ENCODE peak calls at places on chromosomes 6 and 20, in eight cellular contexts. D is A549, I is caudate nucleus, G is G401, A is left ventricle myocardium inferior, H is neuronal stem cell, C is myocyte, O is ELR. T is an unnamed sample.

GRCh38 chr6:138857792-138858191 is 61.9 kb downstream of the ECT2L start:
- DNase-seq in I (no peak), A (no peak), H (no peak), G (no peak), D (no peak), O (no peak), C (no peak), T (no peak)

GRCh38 chr6:156877126-156877863 is 100.1 kb downstream of the ARID1B start:
- DNase-seq in A (peak), H (no peak), G (no peak), I (no peak), D (no peak), C (no peak), O (no peak), T (no peak)

GRCh38 chr20:63317601-63318291 is 24.8 kb downstream of the COL20A1 start:
- DNase-seq in C (no peak), H (no peak), I (no peak), G (no peak), O (no peak), D (no peak), A (no peak), T (no peak)

GRCh38 chr6:43454290-43455033 is 886 bp downstream of the DLK2 start:
- DNase-seq in H (peak), C (peak), A (peak), I (peak), G (peak), O (peak), D (peak), T (peak)

GRCh38 chr6:12208190-12208589 is 82.0 kb upstream of the EDN1 start:
- DNase-seq in I (no peak), G (no peak), O (peak), H (no peak), C (no peak), A (peak), D (peak), T (peak)

GRCh38 chr6:85005494-85005893 is 241.1 kb upstream of the TBX18 start:
- DNase-seq in I (no peak), A (no peak), O (no peak), D (no peak), C (no peak), G (no peak), H (no peak), T (no peak)

GRCh38 chr6:44800171-44800671 is 412.7 kb downstream of the CDC5L start:
- DNase-seq in G (peak), D (peak), A (no peak), O (no peak), H (no peak), C (peak), I (no peak), T (peak)

GRCh38 chr6:142523485-142523884 is 221.7 kb downstream of the ADGRG6 start:
- DNase-seq in H (no peak), D (no peak), A (no peak), G (no peak), I (no peak), O (no peak), C (no peak), T (peak)

GRCh38 chr6:141131616-141132015 is 1001.1 kb upstream of the GJE1 start:
- DNase-seq in O (no peak), I (no peak), D (no peak), H (no peak), C (no peak), A (no peak), G (no peak), T (no peak)

GRCh38 chr20:31704225-31705119 is 18.2 kb downstream of the BCL2L1 start:
- DNase-seq in C (no peak), O (peak), I (no peak), H (no peak), D (peak), G (no peak), A (peak), T (peak)

GRCh38 chr20:19935842-19936241 is 81.3 kb upstream of the NAA20 start:
- DNase-seq in C (no peak), I (no peak), H (no peak), D (no peak), G (no peak), O (no peak), A (no peak), T (peak)

GRCh38 chr20:43284481-43284880 is 94.8 kb upstream of the PTPRT start:
- DNase-seq in O (no peak), D (no peak), I (no peak), G (no peak), C (no peak), H (no peak), A (no peak), T (no peak)

GRCh38 chr6:145882121-145882531 is 67.5 kb upstream of the FBXO30 start:
- DNase-seq in G (no peak), C (no peak), H (no peak), I (no peak), O (peak), A (no peak), D (no peak), T (peak)

GRCh38 chr6:79718509-79719247 is 87.5 kb downstream of the SH3BGRL2 start:
- DNase-seq in G (no peak), I (no peak), C (peak), A (no peak), O (no peak), D (no peak), H (no peak), T (no peak)

GRCh38 chr6:167952512-167952859 is 45.0 kb upstream of the KIF25 start:
- DNase-seq in O (no peak), A (no peak), H (no peak), C (no peak), I (no peak), D (no peak), G (no peak), T (no peak)

GRCh38 chr6:130215526-130215925 is 7.2 kb downstream of the SAMD3 start:
- DNase-seq in O (no peak), H (no peak), C (no peak), A (no peak), G (no peak), I (no peak), D (no peak), T (no peak)

GRCh38 chr6:119312441-119312840 is 37.1 kb downstream of the MAN1A1 start:
- DNase-seq in D (no peak), A (no peak), O (no peak), C (no peak), H (no peak), I (no peak), G (no peak), T (no peak)

GRCh38 chr6:106820412-106820852 is 154.1 kb downstream of the CD24 start:
- DNase-seq in D (peak), O (peak), C (peak), H (no peak), G (no peak), I (no peak), A (no peak), T (peak)

GRCh38 chr6:144659202-144659731 is 374.1 kb downstream of the UTRN start:
- DNase-seq in H (peak), G (peak), O (no peak), I (no peak), C (peak), D (no peak), A (no peak), T (no peak)

GRCh38 chr6:166417285-166417691 is 34.5 kb upstream of the MPC1 start:
- DNase-seq in D (no peak), A (no peak), H (no peak), G (no peak), C (no peak), I (no peak), O (no peak), T (no peak)

GRCh38 chr6:37967651-37968050 is 148.1 kb downstream of the ZFAND3 start:
- DNase-seq in I (no peak), G (no peak), D (no peak), O (no peak), C (no peak), A (no peak), H (no peak), T (no peak)

GRCh38 chr6:5180636-5181035 is 80.1 kb downstream of the LYRM4 start:
- DNase-seq in H (no peak), I (no peak), C (no peak), G (no peak), A (no peak), O (no peak), D (no peak), T (no peak)

GRCh38 chr20:57904706-57905105 is 194.9 kb upstream of the PMEPA1 start:
- DNase-seq in O (no peak), H (no peak), A (no peak), G (no peak), C (no peak), I (no peak), D (no peak), T (no peak)

GRCh38 chr6:135488023-135488422 is 9.5 kb downstream of the AHI1 start:
- DNase-seq in A (no peak), C (peak), G (no peak), D (no peak), I (no peak), O (peak), H (no peak), T (peak)

GRCh38 chr6:84422380-84422968 is 195.0 kb upstream of the CEP162 start:
- DNase-seq in I (no peak), G (no peak), A (peak), D (peak), O (peak), C (peak), H (peak), T (peak)

GRCh38 chr20:32368930-32369329 is 10.8 kb downstream of the ASXL1 start:
- DNase-seq in O (peak), A (no peak), D (no peak), G (no peak), C (no peak), I (no peak), H (no peak), T (no peak)

GRCh38 chr20:37095108-37095608 is 639 bp downstream of the RBL1 start:
- DNase-seq in O (peak), C (no peak), I (no peak), G (peak), H (no peak), A (no peak), D (peak), T (no peak)

GRCh38 chr6:37056439-37057127 is 51.1 kb downstream of the FGD2 start:
- DNase-seq in O (peak), A (no peak), H (no peak), G (no peak), I (no peak), D (peak), C (no peak), T (peak)

GRCh38 chr6:63403725-63404124 is 83.9 kb upstream of the LGSN start:
- DNase-seq in C (no peak), A (no peak), I (no peak), D (no peak), H (no peak), O (no peak), G (no peak), T (no peak)

GRCh38 chr6:105522626-105523322 is 119.9 kb upstream of the PREP start:
- DNase-seq in D (peak), C (no peak), H (no peak), I (no peak), A (no peak), O (peak), G (no peak), T (peak)

GRCh38 chr6:3301506-3301905 is 42.8 kb downstream of the PSMG4 start:
- DNase-seq in O (no peak), I (no peak), G (no peak), D (no peak), C (no peak), H (no peak), A (no peak), T (no peak)

GRCh38 chr20:62142252-62143117 is 709 bp downstream of the PSMA7 start:
- DNase-seq in G (no peak), H (no peak), C (no peak), O (peak), A (no peak), I (no peak), D (no peak), T (no peak)

GRCh38 chr6:8530775-8531435 is 95.6 kb upstream of the SLC35B3 start:
- DNase-seq in D (no peak), H (no peak), I (no peak), O (peak), A (no peak), G (no peak), C (peak), T (no peak)

GRCh38 chr6:127980996-127981395 is 80.1 kb upstream of the THEMIS start:
- DNase-seq in G (no peak), D (no peak), C (no peak), H (no peak), I (no peak), A (no peak), O (no peak), T (no peak)

T was measured in PC-3.